ENCODE peak calls at places on chromosomes 11 and 22, in six cellular contexts. R is transverse colon, I is upper lobe of right lung, D is SJCRH30, L is left ventricle myocardium inferior, P is mucosa of descending colon. N is an unnamed sample. For H3K36me3, the result is how much of the 10 kb centered on the place peaks cover.

GRCh38 chr22:42688241-42688913 is 32.3 kb downstream of the A4GALT start:
- DNase-seq in R (peak), I (peak), D (peak), L (peak), P (peak), N (peak)

GRCh38 chr11:3160252-3161031 is 4.7 kb downstream of the OSBPL5 start:
- DNase-seq in R (peak), I (peak), D (peak), L (peak), P (peak), N (peak)

GRCh38 chr11:131025421-131026126 is 109.3 kb upstream of the SNX19 start:
- DNase-seq in R (no peak), I (no peak), D (no peak), L (no peak), P (no peak), N (no peak)

GRCh38 chr11:32231909-32232493 is 141.1 kb downstream of the RCN1 start:
- DNase-seq in R (no peak), I (no peak), D (no peak), L (no peak), P (no peak), N (no peak)

GRCh38 chr11:111860257-111860656 is 11.1 kb downstream of the ALG9 start:
- DNase-seq in R (no peak), I (no peak), D (no peak), L (no peak), P (no peak), N (no peak)

GRCh38 chr11:44575288-44575672 is 9.8 kb downstream of the CD82 start:
- DNase-seq in R (no peak), I (no peak), D (no peak), L (no peak), P (peak), N (no peak)

GRCh38 chr11:1351278-1351937 is 38.3 kb upstream of the BRSK2 start:
- DNase-seq in R (no peak), I (peak), D (no peak), L (no peak), P (no peak), N (no peak)

GRCh38 chr11:10518123-10518522 is 22.9 kb downstream of the RNF141 start:
- DNase-seq in R (no peak), I (no peak), D (no peak), L (no peak), P (no peak), N (no peak)

GRCh38 chr11:95230054-95231034 is 658 bp downstream of the SESN3 start:
- DNase-seq in R (peak), I (no peak), D (peak), L (no peak), P (no peak), N (peak)

GRCh38 chr11:116853461-116854073 is 16.1 kb upstream of the APOA1 start:
- DNase-seq in R (peak), I (no peak), D (peak), L (no peak), P (no peak), N (peak)

GRCh38 chr22:22720201-22720723 is 75.8 kb downstream of the GGTLC2 start:
- DNase-seq in R (peak), I (no peak), D (peak), L (no peak), P (no peak), N (peak)

GRCh38 chr11:101187748-101188147 is 58.1 kb upstream of the PGR start:
- DNase-seq in R (no peak), I (no peak), D (no peak), L (no peak), P (no peak), N (no peak)

GRCh38 chr11:5992604-5993251 is 5.9 kb upstream of the OR52L1 start:
- DNase-seq in R (no peak), I (no peak), D (no peak), L (no peak), P (no peak), N (no peak)

GRCh38 chr22:17596226-17596625 is 32.3 kb downstream of the ATP6V1E1 start:
- DNase-seq in R (no peak), I (peak), D (no peak), L (no peak), P (no peak), N (no peak)

GRCh38 chr22:45413368-45414211 is at the start of the genes RIBC2 and SMC1B:
- DNase-seq in R (peak), I (peak), D (no peak), L (peak), P (peak), N (peak)

GRCh38 chr22:18071968-18072310 is 5.9 kb upstream of the PEX26 start:
- DNase-seq in R (no peak), I (peak), D (peak), L (no peak), P (no peak), N (no peak)

GRCh38 chr11:22633354-22633902 is 7.8 kb upstream of the FANCF start:
- DNase-seq in R (no peak), I (no peak), D (no peak), L (no peak), P (no peak), N (no peak)

GRCh38 chr22:35719212-35719869 is 1.7 kb downstream of the APOL5 start:
- DNase-seq in R (no peak), I (no peak), D (no peak), L (no peak), P (no peak), N (no peak)

GRCh38 chr11:100855466-100856067 is 168.5 kb downstream of the ARHGAP42 start:
- DNase-seq in R (no peak), I (no peak), D (no peak), L (no peak), P (no peak), N (no peak)

GRCh38 chr11:76648929-76649328 is 21.6 kb downstream of the LRRC32 start:
- DNase-seq in R (no peak), I (no peak), D (no peak), L (no peak), P (no peak), N (no peak)

GRCh38 chr11:78499971-78500370 is 74.7 kb downstream of the NARS2 start:
- DNase-seq in R (no peak), I (no peak), D (no peak), L (no peak), P (no peak), N (no peak)

GRCh38 chr11:122486793-122487495 is 168.6 kb upstream of the UBASH3B start:
- DNase-seq in R (no peak), I (no peak), D (peak), L (no peak), P (no peak), N (no peak)

GRCh38 chr22:32469799-32470212 is 4.8 kb upstream of the FBXO7 start:
- DNase-seq in R (peak), I (no peak), D (no peak), L (no peak), P (no peak), N (no peak)

GRCh38 chr11:119149371-119150275 is 771 bp downstream of the ABCG4 start:
- DNase-seq in R (no peak), I (peak), D (peak), L (no peak), P (no peak), N (no peak)

GRCh38 chr22:21650280-21650679 is 8.2 kb downstream of the SDF2L1 start:
- DNase-seq in R (no peak), I (no peak), D (no peak), L (no peak), P (no peak), N (no peak)

GRCh38 chr11:108857382-108857781 is 192.5 kb downstream of the DDX10 start:
- DNase-seq in R (no peak), I (no peak), D (no peak), L (peak), P (no peak), N (no peak)

GRCh38 chr22:37560682-37561208 is 465 bp downstream of the CDC42EP1 start:
- DNase-seq in R (peak), I (peak), D (peak), L (peak), P (peak), N (no peak)

GRCh38 chr11:71930556-71931244 is 1.9 kb downstream of the RNF121 start:
- DNase-seq in R (no peak), I (no peak), D (no peak), L (no peak), P (no peak), N (no peak)

GRCh38 chr11:28526406-28526751 is 418.2 kb downstream of the METTL15 start:
- DNase-seq in R (no peak), I (no peak), D (no peak), L (no peak), P (no peak), N (no peak)

GRCh38 chr11:34208266-34209135 is 103.1 kb downstream of the NAT10 start:
- DNase-seq in R (no peak), I (no peak), D (no peak), L (no peak), P (no peak), N (no peak)

GRCh38 chr11:393219-394033 is 583 bp upstream of the PKP3 start:
- DNase-seq in R (peak), I (no peak), D (peak), L (no peak), P (peak), N (peak)

GRCh38 chr22:44738347-44738715 is 14.0 kb upstream of the ARHGAP8 start:
- DNase-seq in R (peak), I (no peak), D (no peak), L (no peak), P (peak), N (peak)

GRCh38 chr11:9158898-9159391 is 67.5 kb upstream of the SCUBE2 start:
- DNase-seq in R (no peak), I (no peak), D (no peak), L (no peak), P (no peak), N (no peak)

GRCh38 chr11:92917927-92918326 is 51.5 kb upstream of the MTNR1B start:
- DNase-seq in R (no peak), I (no peak), D (no peak), L (no peak), P (no peak), N (no peak)

GRCh38 chr11:43868852-43869567 is 11.6 kb upstream of the ALKBH3 start:
- DNase-seq in R (no peak), I (no peak), D (no peak), L (no peak), P (no peak), N (no peak)

GRCh38 chr11:80096736-80097135 is 655.9 kb upstream of the TENM4 start:
- DNase-seq in R (no peak), I (no peak), D (no peak), L (no peak), P (no peak), N (no peak)

GRCh38 chr11:69375316-69376154 is 81.6 kb downstream of the MYEOV start:
- DNase-seq in R (peak), I (no peak), D (no peak), L (peak), P (peak), N (no peak)

GRCh38 chr11:113014262-113014661 is 53.0 kb downstream of the NCAM1 start:
- DNase-seq in R (no peak), I (no peak), D (peak), L (no peak), P (no peak), N (no peak)

GRCh38 chr22:26697151-26697550 is 39.8 kb downstream of the MIAT start:
- DNase-seq in R (no peak), I (no peak), D (no peak), L (no peak), P (no peak), N (no peak)
- H3K36me3 ChIP-seq in R (under half), I (under half), D (under half), L (under half), P (under half), N (under half)

GRCh38 chr11:68262544-68262827 is 9.3 kb downstream of the C11orf24 start:
- DNase-seq in R (no peak), I (no peak), D (no peak), L (no peak), P (no peak), N (no peak)

GRCh38 chr11:68261749-68262543 is 9.8 kb downstream of the C11orf24 start:
- DNase-seq in R (no peak), I (no peak), D (no peak), L (no peak), P (no peak), N (no peak)

GRCh38 chr11:68260484-68260883 is 11.3 kb downstream of the C11orf24 start:
- DNase-seq in R (no peak), I (no peak), D (no peak), L (no peak), P (no peak), N (no peak)

GRCh38 chr11:68259122-68259959 is 12.4 kb downstream of the C11orf24 start:
- DNase-seq in R (no peak), I (no peak), D (no peak), L (no peak), P (no peak), N (no peak)

GRCh38 chr11:68261006-68261405 is 10.8 kb downstream of the C11orf24 start:
- DNase-seq in R (no peak), I (no peak), D (no peak), L (no peak), P (no peak), N (no peak)
- H3K36me3 ChIP-seq in R (under half), I (under half), D (under half), L (half or more), P (under half), N (under half)

GRCh38 chr22:46994983-46995382 is 232.5 kb downstream of the TBC1D22A start:
- DNase-seq in R (no peak), I (no peak), D (no peak), L (no peak), P (no peak), N (no peak)

GRCh38 chr22:46995501-46996360 is 233.3 kb downstream of the TBC1D22A start:
- DNase-seq in R (no peak), I (no peak), D (no peak), L (no peak), P (no peak), N (no peak)

GRCh38 chr22:46996595-46997310 is 234.3 kb downstream of the TBC1D22A start:
- DNase-seq in R (no peak), I (no peak), D (no peak), L (no peak), P (no peak), N (no peak)

GRCh38 chr22:46998346-46998745 is 235.9 kb downstream of the TBC1D22A start:
- DNase-seq in R (no peak), I (no peak), D (no peak), L (no peak), P (no peak), N (no peak)

GRCh38 chr22:46997311-46997970 is 235.0 kb downstream of the TBC1D22A start:
- DNase-seq in R (no peak), I (no peak), D (no peak), L (no peak), P (no peak), N (no peak)
- H3K36me3 ChIP-seq in R (under half), I (under half), D (under half), L (under half), P (under half), N (under half)

DNA sequence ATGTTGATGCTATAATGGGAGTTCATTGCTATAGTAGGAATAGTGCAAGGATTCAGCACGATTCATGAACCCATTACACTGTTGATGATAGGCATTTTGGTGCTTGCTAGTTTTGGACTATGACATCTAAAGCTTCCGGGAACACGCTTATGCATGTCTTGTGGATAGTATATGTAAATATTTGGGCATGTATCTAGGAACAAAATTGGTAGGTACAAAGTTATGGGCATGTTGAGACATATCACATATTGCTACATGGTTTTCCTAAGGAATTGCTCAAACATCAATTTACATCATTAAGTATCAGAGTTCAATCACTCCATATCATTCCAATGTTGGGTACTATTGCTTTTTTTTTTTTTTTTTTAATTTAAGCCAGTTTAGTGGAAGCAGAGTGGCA is 1103.2 kb downstream of the TBC1D22A start:
- DNase-seq in R (no peak), I (no peak), D (no peak), L (no peak), P (no peak), N (no peak)
- H3K36me3 ChIP-seq in R (under half), I (under half), D (under half), L (under half), P (under half), N (under half)

GRCh38 chr22:49774046-49774445 is 53.6 kb downstream of the BRD1 start:
- DNase-seq in R (no peak), I (no peak), D (no peak), L (no peak), P (no peak), N (no peak)
- H3K36me3 ChIP-seq in R (under half), I (half or more), D (half or more), L (half or more), P (under half), N (under half)